ENCODE peak calls at places on chromosomes 16 and 17, in seven cellular contexts. T, Q, Z, P, O, Y and E are unnamed samples.

GRCh38 chr16:55655709-55656694 is at the start of gene SLC6A2:
- DNase-seq in T (no peak), Q (no peak), Z (peak; percentile 9), P (no peak), O (no peak), Y (peak; percentile 61), E (no peak)

GRCh38 chr17:15649861-15650391 is 30.4 kb upstream of the FBXW10B start:
- DNase-seq in T (no peak), Q (no peak), Z (peak; percentile 62), P (no peak), O (peak; percentile 49), Y (no peak), E (no peak)

GRCh38 chr17:20271016-20271610 is 196.2 kb downstream of the LGALS9B start:
- DNase-seq in T (no peak), Q (no peak), Z (peak; percentile 3), P (no peak), O (no peak), Y (no peak), E (no peak)

GRCh38 chr17:75078097-75079022 is 9.4 kb upstream of the SLC16A5 start:
- DNase-seq in T (no peak), Q (no peak), Z (peak; percentile 90), P (peak; percentile 80), O (peak; percentile 55), Y (no peak), E (no peak)

GRCh38 chr16:79929260-79929977 is 328.9 kb upstream of the MAF start:
- DNase-seq in T (no peak), Q (no peak), Z (no peak), P (no peak), O (no peak), Y (no peak), E (no peak)

GRCh38 chr16:14497245-14498082 is 132.6 kb downstream of the PARN start:
- DNase-seq in T (no peak), Q (no peak), Z (no peak), P (no peak), O (no peak), Y (no peak), E (no peak)

GRCh38 chr16:27254262-27254811 is 14.2 kb downstream of the NSMCE1 start:
- DNase-seq in T (no peak), Q (no peak), Z (no peak), P (no peak), O (no peak), Y (no peak), E (no peak)

GRCh38 chr17:40680998-40681397 is 16.0 kb upstream of the KRT222 start:
- DNase-seq in T (no peak), Q (no peak), Z (no peak), P (no peak), O (no peak), Y (no peak), E (no peak)

GRCh38 chr17:81277938-81278693 is 17.0 kb downstream of the SLC38A10 start:
- DNase-seq in T (no peak), Q (no peak), Z (no peak), P (no peak), O (no peak), Y (peak; percentile 79), E (no peak)

GRCh38 chr16:85570213-85570734 is 42.8 kb upstream of the GSE1 start:
- DNase-seq in T (no peak), Q (no peak), Z (no peak), P (no peak), O (no peak), Y (no peak), E (no peak)

GRCh38 chr16:53089434-53090270 is 34.9 kb downstream of the CHD9 start:
- DNase-seq in T (no peak), Q (no peak), Z (no peak), P (no peak), O (peak; percentile 70), Y (no peak), E (peak; percentile 62)

GRCh38 chr17:81432873-81433451 is 37.7 kb downstream of the BAHCC1 start:
- DNase-seq in T (no peak), Q (no peak), Z (no peak), P (no peak), O (no peak), Y (peak; percentile 69), E (peak; percentile 51)

GRCh38 chr16:70372921-70373550 is 26.3 kb downstream of the DDX19A start:
- DNase-seq in T (no peak), Q (no peak), Z (no peak), P (no peak), O (no peak), Y (no peak), E (no peak)

GRCh38 chr16:57802635-57803412 is 533 bp upstream of the KIFC3 start:
- DNase-seq in T (no peak), Q (no peak), Z (no peak), P (no peak), O (peak; percentile 46), Y (peak; percentile 53), E (no peak)

GRCh38 chr17:41029633-41030245 is at the start of gene KRTAP1-4:
- DNase-seq in T (no peak), Q (no peak), Z (no peak), P (no peak), O (no peak), Y (no peak), E (no peak)

GRCh38 chr16:53821957-53822625 is 118.1 kb downstream of the FTO start:
- DNase-seq in T (no peak), Q (no peak), Z (peak; percentile 88), P (peak; percentile 73), O (peak; percentile 82), Y (no peak), E (no peak)

GRCh38 chr17:49434821-49435581 is 20.3 kb upstream of the PHB1 start:
- DNase-seq in T (peak; percentile 14), Q (no peak), Z (peak; percentile 76), P (peak; percentile 41), O (peak; percentile 61), Y (no peak), E (peak; percentile 29)

GRCh38 chr17:64783556-64784352 is 121.6 kb upstream of the SMURF2 start:
- DNase-seq in T (no peak), Q (no peak), Z (no peak), P (no peak), O (no peak), Y (no peak), E (no peak)

GRCh38 chr17:32517982-32518381 is 31.2 kb downstream of the CDK5R1 start:
- DNase-seq in T (no peak), Q (no peak), Z (no peak), P (no peak), O (no peak), Y (no peak), E (no peak)

GRCh38 chr17:10875411-10875810 is 37.5 kb upstream of the PIRT start:
- DNase-seq in T (no peak), Q (no peak), Z (no peak), P (no peak), O (peak; percentile 3), Y (no peak), E (no peak)

GRCh38 chr17:68972119-68972704 is 17.0 kb upstream of the ABCA8 start:
- DNase-seq in T (no peak), Q (no peak), Z (peak; percentile 61), P (peak; percentile 17), O (peak; percentile 63), Y (no peak), E (peak; percentile 25)

GRCh38 chr16:29680180-29680598 is 1.2 kb downstream of the QPRT start:
- DNase-seq in T (no peak), Q (no peak), Z (no peak), P (no peak), O (no peak), Y (no peak), E (no peak)

GRCh38 chr17:42337442-42337841 is 49.1 kb downstream of the STAT5A start:
- DNase-seq in T (peak; percentile 61), Q (no peak), Z (no peak), P (no peak), O (no peak), Y (no peak), E (no peak)

GRCh38 chr16:66920924-66921680 is 2.4 kb upstream of the CDH16 start:
- DNase-seq in T (no peak), Q (no peak), Z (no peak), P (no peak), O (no peak), Y (no peak), E (no peak)

GRCh38 chr16:89048871-89049422 is 44.7 kb upstream of the ACSF3 start:
- DNase-seq in T (no peak), Q (no peak), Z (no peak), P (no peak), O (no peak), Y (peak; percentile 15), E (no peak)

GRCh38 chr16:30866031-30866430 is 27.8 kb downstream of the BCL7C start:
- DNase-seq in T (no peak), Q (no peak), Z (no peak), P (no peak), O (no peak), Y (no peak), E (no peak)

GRCh38 chr16:55329791-55330190 is 5.8 kb downstream of the IRX6 start:
- DNase-seq in T (no peak), Q (no peak), Z (no peak), P (no peak), O (no peak), Y (no peak), E (no peak)

GRCh38 chr17:38606646-38607611 is 1.2 kb upstream of the SRCIN1 start:
- DNase-seq in T (no peak), Q (no peak), Z (no peak), P (no peak), O (no peak), Y (peak; percentile 89), E (peak; percentile 88)

GRCh38 chr16:3645504-3646347 is 8.8 kb upstream of the DNASE1 start:
- DNase-seq in T (no peak), Q (no peak), Z (no peak), P (no peak), O (no peak), Y (no peak), E (no peak)

GRCh38 chr17:42276609-42277341 is 584 bp upstream of the STAT5B start:
- DNase-seq in T (no peak), Q (peak; percentile 70), Z (peak; percentile 87), P (peak; percentile 78), O (peak; percentile 86), Y (peak; percentile 83), E (peak; percentile 25)

GRCh38 chr17:80316927-80317705 is 56.5 kb downstream of the RNF213 start:
- DNase-seq in T (no peak), Q (no peak), Z (no peak), P (no peak), O (no peak), Y (peak; percentile 80), E (no peak)

GRCh38 chr17:8103549-8103948 is 14.8 kb downstream of the ALOXE3 start:
- DNase-seq in T (no peak), Q (no peak), Z (peak; percentile 45), P (no peak), O (peak; percentile 22), Y (no peak), E (no peak)

GRCh38 chr17:20086416-20087074 is 77.4 kb downstream of the SPECC1 start:
- DNase-seq in T (no peak), Q (no peak), Z (no peak), P (no peak), O (no peak), Y (no peak), E (no peak)

GRCh38 chr17:36661047-36661666 is 59.8 kb downstream of the MRM1 start:
- DNase-seq in T (no peak), Q (no peak), Z (no peak), P (no peak), O (no peak), Y (no peak), E (peak; percentile 79)